ENCODE peak calls at places on chromosomes 16 and 17, in six cellular contexts. K, Y, A, Q, O and F are unnamed samples.

GRCh38 chr17:32490101-32490482 is 3.3 kb downstream of the CDK5R1 start:
- DNase-seq in A (no peak), K (no peak), Q (no peak), O (peak), Y (no peak), F (peak)

GRCh38 chr16:89706446-89707260 is 5.1 kb upstream of the SPATA2L start:
- DNase-seq in Y (no peak), A (no peak), O (no peak), K (no peak), Q (no peak), F (no peak)

GRCh38 chr16:24289301-24289700 is 33.2 kb downstream of the CACNG3 start:
- DNase-seq in A (no peak), O (no peak), Q (no peak), Y (no peak), K (no peak), F (no peak)

GRCh38 chr17:32492648-32493289 is 6.0 kb downstream of the CDK5R1 start:
- DNase-seq in Q (no peak), O (no peak), A (no peak), K (no peak), Y (no peak), F (no peak)

GRCh38 chr16:87320510-87321227 is 3.5 kb upstream of the C16orf95 start:
- DNase-seq in O (no peak), A (no peak), Y (no peak), K (no peak), Q (no peak), F (no peak)

GRCh38 chr17:20059728-20060188 is 50.6 kb downstream of the SPECC1 start:
- DNase-seq in K (no peak), Y (peak), O (no peak), Q (peak), A (no peak), F (no peak)

GRCh38 chr17:3818786-3819185 is 17.8 kb upstream of the ITGAE start:
- DNase-seq in Y (no peak), O (no peak), A (no peak), K (no peak), Q (peak), F (no peak)

GRCh38 chr16:6864670-6865069 is 468.0 kb upstream of the RBFOX1 start:
- DNase-seq in O (no peak), K (no peak), Y (no peak), A (no peak), Q (no peak), F (no peak)

GRCh38 chr17:48187867-48188608 is 80.5 kb downstream of the SNX11 start:
- DNase-seq in Q (no peak), Y (no peak), O (no peak), K (no peak), A (no peak), F (no peak)

GRCh38 chr16:27169511-27170071 is 33.7 kb upstream of the KDM8 start:
- DNase-seq in Y (peak), O (peak), Q (peak), K (no peak), A (no peak), F (peak)

GRCh38 chr16:54540525-54541180 is 254.1 kb upstream of the IRX3 start:
- DNase-seq in Y (no peak), A (no peak), K (no peak), O (no peak), Q (no peak), F (no peak)

GRCh38 chr17:48515925-48516900 is 14.6 kb downstream of the HOXB1 start:
- DNase-seq in A (no peak), Q (no peak), Y (no peak), K (no peak), O (peak), F (no peak)

GRCh38 chr16:9518054-9518453 is 426.6 kb downstream of the HAPSTR1 start:
- DNase-seq in K (no peak), O (no peak), A (no peak), Q (no peak), Y (no peak), F (no peak)

GRCh38 chr17:77247048-77247541 is 106.3 kb downstream of the SEC14L1 start:
- DNase-seq in K (peak), Q (peak), O (peak), A (peak), Y (peak), F (peak)

GRCh38 chr16:14640538-14640937 is 7.8 kb downstream of the BFAR start:
- DNase-seq in O (no peak), Q (no peak), K (no peak), A (no peak), Y (no peak), F (no peak)

GRCh38 chr16:31507929-31508705 is at the start of gene RUSF1:
- DNase-seq in K (peak), Y (peak), O (peak), A (peak), Q (peak), F (peak)

GRCh38 chr16:71357681-71358080 is 842 bp upstream of the CALB2 start:
- DNase-seq in Q (no peak), O (no peak), Y (no peak), K (no peak), A (no peak), F (peak)

GRCh38 chr17:48620497-48621139 is 5.5 kb upstream of the HOXB8 start:
- DNase-seq in K (no peak), Q (peak), Y (no peak), A (no peak), O (no peak), F (no peak)

GRCh38 chr17:43591750-43592562 is 45.8 kb upstream of the ETV4 start:
- DNase-seq in O (peak), K (no peak), A (no peak), Q (peak), Y (peak), F (no peak)

GRCh38 chr17:17876959-17877547 is 40.3 kb upstream of the SREBF1 start:
- DNase-seq in Q (peak), O (no peak), A (no peak), Y (peak), K (no peak), F (no peak)

GRCh38 chr16:4859190-4859899 is 12.1 kb downstream of the UBN1 start:
- DNase-seq in Y (no peak), A (no peak), K (no peak), O (no peak), Q (no peak), F (no peak)

GRCh38 chr17:44911133-44912001 is 3.9 kb downstream of the GFAP start:
- DNase-seq in Y (peak), A (peak), K (peak), Q (peak), O (peak), F (peak)

GRCh38 chr17:3603119-3603869 is 5.9 kb downstream of the TRPV1 start:
- DNase-seq in O (no peak), A (no peak), K (no peak), Q (peak), Y (peak), F (no peak)

GRCh38 chr17:45086865-45087495 is 25.9 kb downstream of the NMT1 start:
- DNase-seq in A (no peak), Q (no peak), O (no peak), K (no peak), Y (no peak), F (no peak)

GRCh38 chr17:40356906-40357861 is 7.4 kb downstream of the GJD3 start:
- DNase-seq in K (no peak), Y (no peak), O (no peak), A (no peak), Q (no peak), F (no peak)

GRCh38 chr17:40621019-40621418 is 26.6 kb downstream of the SMARCE1 start:
- DNase-seq in Y (no peak), A (no peak), Q (no peak), K (no peak), O (no peak), F (no peak)

GRCh38 chr16:52597772-52598483 is 51.0 kb upstream of the TOX3 start:
- DNase-seq in Q (no peak), Y (no peak), K (peak), O (peak), A (no peak), F (peak)

GRCh38 chr16:89004209-89004831 is 27.3 kb upstream of the CBFA2T3 start:
- DNase-seq in Y (no peak), Q (no peak), O (no peak), K (no peak), A (no peak), F (no peak)

GRCh38 chr16:81106826-81107503 is 10.8 kb upstream of the GCSH start:
- DNase-seq in Y (no peak), O (no peak), K (no peak), A (no peak), Q (no peak), F (no peak)

GRCh38 chr16:70687172-70687531 is 1.3 kb upstream of the MTSS2 start:
- DNase-seq in Y (no peak), Q (no peak), O (no peak), K (no peak), A (no peak), F (no peak)

GRCh38 chr16:24853830-24854229 is 8.1 kb downstream of the SLC5A11 start:
- DNase-seq in A (no peak), Y (peak), O (no peak), K (no peak), Q (peak), F (no peak)

GRCh38 chr17:7988750-7989178 is 13.7 kb upstream of the GUCY2D start:
- DNase-seq in K (peak), O (peak), Q (peak), Y (peak), A (no peak), F (no peak)

GRCh38 chr17:83175551-83176271 is 96.3 kb downstream of the METRNL start:
- DNase-seq in Y (no peak), K (no peak), Q (no peak), A (no peak), O (no peak), F (no peak)
- H2BK15ac ChIP-seq in Y (no peak), K (no peak), Q (no peak), A (no peak), O (no peak), F (no peak)

GRCh38 chr17:73347355-73347754 is 35.6 kb upstream of the CDC42EP4 start:
- DNase-seq in O (no peak), Q (no peak), A (no peak), K (no peak), Y (no peak), F (no peak)
- H2BK15ac ChIP-seq in O (no peak), Q (no peak), A (peak), K (peak), Y (no peak), F (no peak)

GRCh38 chr17:59547131-59547915 is 18.1 kb upstream of the DHX40 start:
- DNase-seq in O (no peak), Y (no peak), K (no peak), A (no peak), Q (peak), F (no peak)

GRCh38 chr17:59542960-59543635 is 22.3 kb upstream of the DHX40 start:
- DNase-seq in Y (no peak), K (no peak), O (no peak), A (no peak), Q (no peak), F (no peak)

GRCh38 chr17:59550703-59551102 is 14.7 kb upstream of the DHX40 start:
- DNase-seq in Q (no peak), K (no peak), Y (no peak), A (no peak), O (no peak), F (no peak)

DNA sequence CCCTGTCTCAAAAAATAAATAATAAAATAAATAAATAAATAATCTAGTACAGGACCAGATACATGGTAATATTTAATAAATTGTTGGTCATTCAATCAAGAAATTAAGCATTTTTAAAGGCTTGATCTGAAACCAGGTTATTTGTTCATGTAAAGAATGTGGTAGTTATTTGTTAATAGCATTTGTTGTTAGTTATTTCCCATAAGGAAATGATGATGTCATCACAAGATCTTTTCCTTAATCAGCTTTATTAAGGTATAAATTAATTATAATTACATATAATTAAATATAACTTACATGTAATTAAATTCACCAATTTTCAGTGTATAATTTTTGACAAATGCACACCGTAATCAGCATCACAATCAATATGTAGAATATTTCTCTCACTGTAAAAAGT is 19.5 kb upstream of the DHX40 start:
- DNase-seq in A (no peak), Q (no peak), O (no peak), K (no peak), Y (no peak), F (no peak)
- H2BK15ac ChIP-seq in A (no peak), Q (no peak), O (no peak), K (no peak), Y (no peak), F (no peak)

DNA sequence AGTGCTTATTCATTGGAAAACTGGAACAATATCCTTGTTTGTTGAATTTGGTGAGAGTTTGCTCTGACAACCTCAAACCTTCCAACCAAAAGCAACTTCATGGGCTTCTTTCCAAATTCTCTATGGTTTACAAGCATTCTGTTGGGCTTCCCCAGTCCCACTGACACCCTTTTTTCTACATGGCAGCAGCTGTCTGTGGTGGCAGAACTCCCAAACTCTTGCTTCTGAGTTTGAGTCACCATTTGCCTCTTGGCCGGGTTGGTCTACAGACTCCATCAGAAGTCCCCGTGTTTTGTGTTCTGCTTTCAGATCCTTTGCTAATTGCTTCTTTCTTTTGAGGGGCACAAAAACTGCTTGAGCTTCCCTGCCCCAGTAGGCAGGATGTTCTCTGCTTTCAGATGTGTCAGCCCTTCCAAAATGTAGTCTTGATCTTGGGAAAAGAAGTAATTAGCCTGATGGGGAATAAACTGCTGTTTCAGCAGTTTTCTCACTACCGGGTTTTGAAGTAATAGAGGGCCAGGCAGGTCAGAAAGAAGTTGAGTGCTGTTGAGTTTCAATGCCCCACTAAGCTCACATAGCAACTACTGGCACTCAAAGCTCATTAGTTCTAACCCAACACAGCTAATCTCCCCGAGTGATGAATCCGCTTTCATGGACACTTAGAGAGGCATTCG is 80.7 kb downstream of the HS3ST3A1 start:
- DNase-seq in Q (no peak), O (no peak), Y (peak), A (no peak), K (no peak), F (no peak)
- H2BK15ac ChIP-seq in Q (no peak), O (no peak), Y (peak), A (no peak), K (no peak), F (no peak)

DNA sequence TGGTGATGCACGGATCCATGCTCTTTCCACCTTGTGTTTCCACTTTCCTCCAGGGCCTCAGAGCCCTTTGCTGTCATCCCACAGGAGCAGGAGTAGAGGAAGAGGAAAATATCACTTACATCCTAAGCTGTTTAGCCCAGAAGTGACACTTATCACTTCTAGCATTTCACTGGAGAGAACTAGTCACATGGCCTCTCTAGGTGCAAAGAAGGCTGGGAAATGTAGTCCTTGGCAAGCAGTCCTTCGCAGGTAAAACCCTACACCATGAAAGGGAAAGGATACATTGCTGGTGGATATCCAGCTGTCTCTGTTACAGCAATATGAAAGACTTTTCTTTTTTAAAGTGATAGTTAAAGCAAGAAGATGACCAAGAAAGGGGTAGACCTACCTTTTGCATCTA is 185.9 kb downstream of the RGS9 start:
- DNase-seq in Q (no peak), A (no peak), Y (no peak), O (peak), K (no peak), F (peak)
- H2BK15ac ChIP-seq in Q (no peak), A (no peak), Y (no peak), O (no peak), K (no peak), F (no peak)

DNA sequence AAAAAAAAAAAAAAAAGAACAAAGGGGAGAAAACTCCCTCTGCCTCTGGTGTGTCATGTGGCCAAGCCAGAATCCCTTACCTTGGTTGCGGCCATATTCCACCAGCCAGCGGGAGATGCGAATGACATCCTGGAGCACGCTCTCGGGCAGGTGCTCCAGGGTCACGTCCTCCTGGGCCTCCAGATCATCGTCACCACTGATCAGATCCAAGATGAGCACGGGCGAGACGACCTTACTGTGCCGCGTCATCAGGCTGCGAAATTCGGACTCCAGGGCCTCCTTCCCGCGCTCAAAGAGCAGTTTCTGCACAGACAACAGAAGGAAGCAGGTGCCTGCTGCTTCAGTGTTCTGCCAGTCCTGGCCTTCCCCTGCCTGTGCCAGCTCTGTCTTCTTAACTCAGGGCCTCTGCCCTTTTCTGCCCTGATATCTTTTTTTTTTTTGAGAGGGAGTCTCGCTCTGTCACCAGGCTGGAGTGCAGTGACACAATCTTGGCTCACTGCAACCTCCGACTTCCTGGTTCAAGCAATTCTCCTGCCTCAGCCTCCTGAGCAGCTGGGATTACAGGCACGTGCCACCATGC is 5.8 kb downstream of the EXOC7 start:
- DNase-seq in A (no peak), K (no peak), Q (no peak), O (no peak), Y (no peak), F (no peak)
- H2BK15ac ChIP-seq in A (no peak), K (no peak), Q (no peak), O (no peak), Y (no peak), F (no peak)

DNA sequence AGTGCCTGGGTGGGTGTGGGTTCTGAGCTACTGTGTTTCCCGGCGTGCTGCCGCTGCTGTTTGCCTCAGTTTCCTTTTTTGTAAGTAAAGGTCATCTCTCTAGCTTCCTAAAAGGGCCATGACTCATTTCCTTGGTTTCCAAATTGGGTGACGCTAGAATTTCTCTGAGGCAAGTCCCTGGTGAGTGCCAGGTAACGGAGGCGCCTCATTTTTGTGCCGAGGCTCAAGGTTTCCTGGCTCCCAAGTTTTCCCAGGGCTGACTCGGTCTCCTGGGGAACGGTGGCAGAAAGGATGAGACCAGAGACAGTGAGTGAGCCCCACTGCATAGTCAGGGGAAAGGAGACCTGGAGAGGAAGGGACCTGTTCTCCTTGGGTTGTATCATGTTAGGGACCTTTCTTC is 20.3 kb downstream of the MSI2 start:
- DNase-seq in A (no peak), Y (no peak), Q (no peak), K (no peak), O (no peak), F (no peak)
- H2BK15ac ChIP-seq in A (no peak), Y (no peak), Q (no peak), K (no peak), O (no peak), F (no peak)

GRCh38 chr16:58120216-58120615 is 9.0 kb downstream of the CFAP20 start:
- DNase-seq in Y (no peak), K (no peak), O (no peak), Q (peak), A (no peak), F (no peak)
- H2BK15ac ChIP-seq in Y (no peak), K (no peak), O (no peak), Q (no peak), A (no peak), F (no peak)

GRCh38 chr17:67635688-67636087 is 82.0 kb upstream of the NOL11 start:
- DNase-seq in Y (peak), O (peak), A (no peak), K (no peak), Q (no peak), F (no peak)
- H2BK15ac ChIP-seq in Y (no peak), O (no peak), A (no peak), K (no peak), Q (no peak), F (no peak)